ENCODE peak calls at places on chromosome 5, in five cellular contexts. C is brain microvascular endothelial cell, N is AG20443, H is ELR, V is dermis microvascular lymphatic vessel endothelial cell. Q is an unnamed sample.

GRCh38 chr5:176740131-176740701 is 70.1 kb upstream of the UNC5A start:
- DNase-seq in C (no peak), N (peak), H (no peak), V (no peak), Q (no peak)

GRCh38 chr5:165497707-165498106 is 1992.3 kb downstream of the MAT2B start:
- DNase-seq in C (no peak), N (no peak), H (peak), V (peak), Q (peak)

GRCh38 chr5:93193756-93194155 is 387.3 kb downstream of the NR2F1-AS1 start:
- DNase-seq in C (peak), N (no peak), H (peak), V (no peak), Q (peak)

GRCh38 chr5:63401434-63402046 is 560.7 kb downstream of the HTR1A start:
- DNase-seq in C (peak), N (peak), H (peak), V (peak), Q (peak)

GRCh38 chr5:90878549-90879196 is 320.1 kb downstream of the ADGRV1 start:
- DNase-seq in C (peak), N (peak), H (no peak), V (no peak), Q (peak)

GRCh38 chr5:96869372-96869641 is 7.0 kb upstream of the ERAP2 start:
- DNase-seq in C (no peak), N (no peak), H (no peak), V (no peak), Q (no peak)

GRCh38 chr5:115455241-115455640 is 89.3 kb downstream of the FEM1C start:
- DNase-seq in C (peak), N (peak), H (peak), V (no peak), Q (peak)

GRCh38 chr5:172748341-172748843 is 22.6 kb downstream of the DUSP1 start:
- DNase-seq in C (peak), N (no peak), H (no peak), V (peak), Q (no peak)

GRCh38 chr5:44388504-44389409 is 463 bp downstream of the FGF10 start:
- DNase-seq in C (no peak), N (peak), H (no peak), V (no peak), Q (no peak)

GRCh38 chr5:169745441-169746146 is 108.5 kb downstream of the DOCK2 start:
- DNase-seq in C (peak), N (peak), H (peak), V (no peak), Q (peak)

GRCh38 chr5:112957970-112958773 is 18.4 kb upstream of the DCP2 start:
- DNase-seq in C (peak), N (peak), H (peak), V (no peak), Q (peak)

GRCh38 chr5:177094224-177095087 is 7.7 kb downstream of the FGFR4 start:
- DNase-seq in C (peak), N (peak), H (no peak), V (no peak), Q (no peak)

GRCh38 chr5:14112998-14113652 is 30.0 kb upstream of the TRIO start:
- DNase-seq in C (no peak), N (no peak), H (no peak), V (peak), Q (no peak)

GRCh38 chr5:22242532-22242931 is 610.6 kb downstream of the CDH12 start:
- DNase-seq in C (no peak), N (no peak), H (no peak), V (no peak), Q (peak)

GRCh38 chr5:125659316-125660071 is 763.7 kb upstream of the GRAMD2B start:
- DNase-seq in C (peak), N (no peak), H (no peak), V (peak), Q (no peak)

GRCh38 chr5:16492398-16493175 is 27.0 kb upstream of the ZNF622 start:
- DNase-seq in C (peak), N (peak), H (peak), V (peak), Q (peak)

GRCh38 chr5:37696190-37697021 is 143.4 kb downstream of the GDNF start:
- DNase-seq in C (peak), N (peak), H (peak), V (no peak), Q (peak)

GRCh38 chr5:114332925-114333324 is 28.9 kb upstream of the KCNN2 start:
- DNase-seq in C (no peak), N (no peak), H (no peak), V (no peak), Q (peak)

GRCh38 chr5:14158890-14159666 is 15.9 kb downstream of the TRIO start:
- DNase-seq in C (no peak), N (no peak), H (no peak), V (no peak), Q (no peak)

GRCh38 chr5:132386644-132387286 is 17.3 kb downstream of the SLC22A5 start:
- DNase-seq in C (peak), N (peak), H (peak), V (no peak), Q (peak)

GRCh38 chr5:31731710-31732301 is 92.9 kb downstream of the PDZD2 start:
- DNase-seq in C (no peak), N (no peak), H (no peak), V (no peak), Q (no peak)

GRCh38 chr5:65262590-65263189 is 219.0 kb downstream of the ADAMTS6 start:
- DNase-seq in C (peak), N (peak), H (peak), V (no peak), Q (no peak)

GRCh38 chr5:40904205-40904993 is 4.9 kb upstream of the C7 start:
- DNase-seq in C (peak), N (peak), H (peak), V (peak), Q (peak)

GRCh38 chr5:76099286-76099702 is 16.1 kb downstream of the SV2C start:
- DNase-seq in C (no peak), N (no peak), H (no peak), V (no peak), Q (no peak)

GRCh38 chr5:172707285-172708182 is 63.5 kb downstream of the DUSP1 start:
- DNase-seq in C (peak), N (peak), H (peak), V (peak), Q (peak)

GRCh38 chr5:59525957-59526356 is 367.6 kb downstream of the PDE4D start:
- DNase-seq in C (peak), N (peak), H (peak), V (peak), Q (peak)

GRCh38 chr5:156641690-156642089 is 208.4 kb upstream of the PPP1R2B start:
- DNase-seq in C (no peak), N (peak), H (no peak), V (no peak), Q (no peak)

GRCh38 chr5:83925952-83926351 is 205.3 kb upstream of the HAPLN1 start:
- DNase-seq in C (no peak), N (peak), H (peak), V (no peak), Q (no peak)

GRCh38 chr5:179550511-179551342 is at the start of gene RUFY1:
- DNase-seq in C (peak), N (peak), H (peak), V (peak), Q (peak)

GRCh38 chr5:54251981-54252380 is 58.4 kb downstream of the ARL15 start:
- DNase-seq in C (no peak), N (no peak), H (peak), V (no peak), Q (no peak)

Q was measured in PC-3.